ENCODE peak calls at places on chromosomes 16 and 17, in six cellular contexts. L, H, F, B, R and O are unnamed samples.
A peak's percentile ranks its signal among the peaks of the same experiment; 100 is the strongest.

GRCh38 chr16:67504190-67505021 is 21.1 kb upstream of the AGRP start:
- DNase-seq in R (no peak), H (peak; percentile 53), B (peak; percentile 60), F (no peak), L (peak; percentile 48), O (no peak)

GRCh38 chr17:39069114-39069756 is 82.2 kb downstream of the PLXDC1 start:
- DNase-seq in F (peak; percentile 30), L (peak; percentile 79), H (peak; percentile 69), B (peak; percentile 44), R (peak; percentile 65), O (no peak)

GRCh38 chr17:58352018-58352842 is at the start of gene SUPT4H1:
- DNase-seq in R (peak; percentile 96), H (peak; percentile 83), L (peak; percentile 96), B (peak; percentile 85), F (peak; percentile 83), O (peak; percentile 36)

GRCh38 chr16:9092963-9093477 is 1.6 kb downstream of the HAPSTR1 start:
- DNase-seq in B (no peak), R (peak; percentile 39), H (no peak), L (no peak), F (peak; percentile 22), O (no peak)

GRCh38 chr16:88533945-88534641 is 36.1 kb upstream of the ZC3H18 start:
- DNase-seq in H (peak; percentile 68), B (peak; percentile 100), R (peak; percentile 82), F (peak; percentile 70), L (peak; percentile 99), O (no peak)

GRCh38 chr16:57123969-57124674 is 31.7 kb downstream of the CPNE2 start:
- DNase-seq in L (no peak), R (no peak), B (no peak), F (no peak), H (no peak), O (no peak)

GRCh38 chr17:40612510-40613244 is 34.9 kb downstream of the SMARCE1 start:
- DNase-seq in B (no peak), L (no peak), H (peak; percentile 70), R (no peak), F (no peak), O (no peak)

GRCh38 chr16:50972899-50973298 is 178.2 kb downstream of the SALL1 start:
- DNase-seq in B (no peak), L (no peak), F (no peak), R (no peak), H (no peak), O (no peak)

GRCh38 chr16:23504076-23504452 is 6.2 kb downstream of the GGA2 start:
- DNase-seq in H (no peak), F (no peak), L (peak; percentile 77), B (no peak), R (peak; percentile 16), O (no peak)

GRCh38 chr17:80339731-80340456 is 75.1 kb upstream of the ENDOV start:
- DNase-seq in H (no peak), L (no peak), B (no peak), F (no peak), R (no peak), O (no peak)

GRCh38 chr17:65485388-65486299 is 75.8 kb downstream of the AXIN2 start:
- DNase-seq in F (no peak), L (peak; percentile 48), H (peak; percentile 26), R (no peak), B (no peak), O (no peak)

GRCh38 chr17:29251969-29252866 is 5.6 kb downstream of the CRYBA1 start:
- DNase-seq in L (peak; percentile 32), R (peak; percentile 48), H (no peak), B (no peak), F (no peak), O (no peak)

GRCh38 chr16:85506358-85506911 is 106.7 kb upstream of the GSE1 start:
- DNase-seq in H (no peak), R (no peak), F (no peak), B (no peak), L (no peak), O (no peak)

GRCh38 chr17:19646788-19647696 is 1.5 kb upstream of the ALDH3A2 start:
- DNase-seq in R (no peak), L (no peak), F (no peak), B (no peak), H (no peak), O (no peak)

GRCh38 chr16:67258160-67258835 is 9.5 kb downstream of the SLC9A5 start:
- DNase-seq in B (no peak), L (no peak), H (no peak), F (no peak), R (no peak), O (no peak)

GRCh38 chr17:71011389-71011788 is 842.1 kb downstream of the KCNJ2 start:
- DNase-seq in F (no peak), H (no peak), R (no peak), B (no peak), L (no peak), O (no peak)

GRCh38 chr17:76000016-76000754 is 470 bp upstream of the CDK3 start:
- DNase-seq in L (peak; percentile 81), H (no peak), R (peak; percentile 64), F (no peak), B (peak; percentile 66), O (no peak)

GRCh38 chr17:61345081-61345480 is 54.6 kb upstream of the TBX2 start:
- DNase-seq in L (no peak), F (no peak), B (no peak), R (no peak), H (no peak), O (no peak)

GRCh38 chr16:11852092-11852809 is 909 bp upstream of the RSL1D1 start:
- DNase-seq in H (no peak), R (peak; percentile 56), F (no peak), L (no peak), B (no peak), O (no peak)

GRCh38 chr16:81779540-81780320 is 639 bp downstream of the PLCG2 start:
- DNase-seq in R (peak; percentile 45), H (no peak), F (no peak), L (peak; percentile 24), B (no peak), O (no peak)

GRCh38 chr17:80832266-80832676 is 159.4 kb upstream of the CHMP6 start:
- DNase-seq in L (peak; percentile 65), H (peak; percentile 74), F (peak; percentile 62), B (no peak), R (peak; percentile 58), O (no peak)

GRCh38 chr16:2532494-2533141 is 1.4 kb upstream of the CEMP1 start:
- DNase-seq in F (no peak), R (peak; percentile 91), H (peak; percentile 64), B (no peak), L (no peak), O (no peak)

GRCh38 chr16:89026121-89026612 is 49.2 kb upstream of the CBFA2T3 start:
- DNase-seq in R (no peak), F (no peak), B (no peak), L (no peak), H (no peak), O (no peak)

GRCh38 chr17:65638221-65638940 is 76.9 kb upstream of the AXIN2 start:
- DNase-seq in R (peak; percentile 51), L (no peak), B (no peak), H (peak; percentile 41), F (no peak), O (no peak)

GRCh38 chr17:21376835-21377690 is 906 bp downstream of the KCNJ12 start:
- DNase-seq in H (no peak), R (peak; percentile 58), B (no peak), F (no peak), L (peak; percentile 78), O (no peak)